ENCODE peak calls at places on chromosomes 5 and 9, in four cellular contexts. M, K, F and N are unnamed samples.

GRCh38 chr5:16894236-16895057 is 41.6 kb downstream of the MYO10 start:
- DNase-seq in K (peak), M (peak), F (peak), N (no peak)

GRCh38 chr5:128436825-128437224 is 101.2 kb downstream of the FBN2 start:
- DNase-seq in F (no peak), M (peak), K (no peak), N (no peak)

GRCh38 chr5:53151713-53152458 is 42.3 kb upstream of the MOCS2 start:
- DNase-seq in K (peak), M (peak), F (no peak), N (no peak)

GRCh38 chr9:134284273-134284672 is 42.0 kb upstream of the RXRA start:
- DNase-seq in K (peak), F (no peak), M (no peak), N (peak)

GRCh38 chr9:12722131-12722530 is 28.9 kb downstream of the TYRP1 start:
- DNase-seq in K (no peak), M (no peak), F (peak), N (no peak)

GRCh38 chr9:123473226-123473625 is 117.2 kb downstream of the CRB2 start:
- DNase-seq in F (peak), K (no peak), M (no peak), N (no peak)

GRCh38 chr9:107838766-107839165 is 349.2 kb upstream of the KLF4 start:
- DNase-seq in M (no peak), F (no peak), K (no peak), N (no peak)

GRCh38 chr5:168174376-168174775 is 117.1 kb upstream of the WWC1 start:
- DNase-seq in F (no peak), M (no peak), K (no peak), N (no peak)

GRCh38 chr9:70101265-70101664 is 57.6 kb downstream of the MAMDC2 start:
- DNase-seq in K (no peak), M (no peak), F (no peak), N (no peak)